ENCODE peak calls at places on chromosomes 12 and 14, in seven cellular contexts. One of them, this sample, is unnamed.

GRCh38 chr14:101118746-101119610 is 215.5 kb upstream of the RTL1 start:
- DNase-seq in left ventricle myocardium inferior: peak; percentile 43
- DNase-seq in foreskin fibroblast: no peak
- DNase-seq in stomach: peak; percentile 17
- DNase-seq in GM06990: no peak
- DNase-seq in fibroblast of pulmonary artery: no peak
- DNase-seq in tibial nerve: peak; percentile 54
- DNase-seq in this sample: no peak

GRCh38 chr12:30805959-30806358 is 51.2 kb upstream of the CAPRIN2 start:
- DNase-seq in left ventricle myocardium inferior: no peak
- DNase-seq in tibial nerve: no peak
- DNase-seq in fibroblast of pulmonary artery: no peak
- DNase-seq in GM06990: no peak
- DNase-seq in foreskin fibroblast: no peak
- DNase-seq in stomach: no peak
- DNase-seq in this sample: no peak

GRCh38 chr12:29103539-29103974 is 45.5 kb upstream of the FAR2 start:
- DNase-seq in left ventricle myocardium inferior: no peak
- DNase-seq in tibial nerve: no peak
- DNase-seq in foreskin fibroblast: no peak
- DNase-seq in stomach: no peak
- DNase-seq in fibroblast of pulmonary artery: no peak
- DNase-seq in GM06990: peak; percentile 59
- DNase-seq in this sample: no peak

GRCh38 chr14:102777711-102778615 is 714 bp downstream of the TRAF3 start:
- DNase-seq in tibial nerve: no peak
- DNase-seq in GM06990: no peak
- DNase-seq in left ventricle myocardium inferior: peak; percentile 28
- DNase-seq in foreskin fibroblast: peak; percentile 51
- DNase-seq in fibroblast of pulmonary artery: peak; percentile 44
- DNase-seq in stomach: no peak
- DNase-seq in this sample: no peak

GRCh38 chr14:90846511-90846910 is 30.3 kb upstream of the TTC7B start:
- DNase-seq in tibial nerve: no peak
- DNase-seq in stomach: no peak
- DNase-seq in fibroblast of pulmonary artery: no peak
- DNase-seq in foreskin fibroblast: peak; percentile 70
- DNase-seq in left ventricle myocardium inferior: no peak
- DNase-seq in GM06990: no peak
- DNase-seq in this sample: no peak

GRCh38 chr12:127903146-127903545 is 363.8 kb upstream of the TMEM132C start:
- DNase-seq in GM06990: no peak
- DNase-seq in foreskin fibroblast: no peak
- DNase-seq in stomach: no peak
- DNase-seq in left ventricle myocardium inferior: no peak
- DNase-seq in tibial nerve: no peak
- DNase-seq in fibroblast of pulmonary artery: peak; percentile 6
- DNase-seq in this sample: no peak

GRCh38 chr12:92905258-92905810 is 23.8 kb downstream of the EEA1 start:
- DNase-seq in foreskin fibroblast: no peak
- DNase-seq in left ventricle myocardium inferior: no peak
- DNase-seq in tibial nerve: no peak
- DNase-seq in stomach: no peak
- DNase-seq in fibroblast of pulmonary artery: no peak
- DNase-seq in GM06990: no peak
- DNase-seq in this sample: no peak

GRCh38 chr12:104006929-104007328 is 41.3 kb downstream of the TDG start:
- DNase-seq in foreskin fibroblast: peak; percentile 72
- DNase-seq in stomach: no peak
- DNase-seq in fibroblast of pulmonary artery: peak; percentile 62
- DNase-seq in tibial nerve: no peak
- DNase-seq in GM06990: no peak
- DNase-seq in left ventricle myocardium inferior: no peak
- DNase-seq in this sample: no peak

GRCh38 chr12:124761876-124762275 is 101.8 kb downstream of the SCARB1 start:
- DNase-seq in GM06990: no peak
- DNase-seq in fibroblast of pulmonary artery: no peak
- DNase-seq in left ventricle myocardium inferior: peak; percentile 50
- DNase-seq in foreskin fibroblast: no peak
- DNase-seq in stomach: no peak
- DNase-seq in tibial nerve: no peak
- DNase-seq in this sample: no peak

GRCh38 chr12:99984271-99985128 is at the start of gene ANKS1B:
- DNase-seq in fibroblast of pulmonary artery: peak; percentile 35
- DNase-seq in foreskin fibroblast: peak; percentile 50
- DNase-seq in tibial nerve: no peak
- DNase-seq in left ventricle myocardium inferior: peak; percentile 34
- DNase-seq in GM06990: peak; percentile 33
- DNase-seq in stomach: peak; percentile 49
- DNase-seq in this sample: peak; percentile 31

GRCh38 chr14:104293851-104294627 is 155.7 kb downstream of the KIF26A start:
- DNase-seq in stomach: no peak
- DNase-seq in foreskin fibroblast: no peak
- DNase-seq in GM06990: no peak
- DNase-seq in fibroblast of pulmonary artery: no peak
- DNase-seq in left ventricle myocardium inferior: peak; percentile 4
- DNase-seq in tibial nerve: no peak
- DNase-seq in this sample: no peak

GRCh38 chr12:50551866-50552265 is 47.1 kb downstream of the DIP2B start:
- DNase-seq in tibial nerve: no peak
- DNase-seq in GM06990: no peak
- DNase-seq in foreskin fibroblast: no peak
- DNase-seq in stomach: no peak
- DNase-seq in fibroblast of pulmonary artery: no peak
- DNase-seq in left ventricle myocardium inferior: no peak
- DNase-seq in this sample: no peak

GRCh38 chr12:107319536-107320030 is 226.2 kb upstream of the CRY1 start:
- DNase-seq in fibroblast of pulmonary artery: no peak
- DNase-seq in left ventricle myocardium inferior: no peak
- DNase-seq in stomach: no peak
- DNase-seq in foreskin fibroblast: no peak
- DNase-seq in tibial nerve: no peak
- DNase-seq in GM06990: no peak
- DNase-seq in this sample: no peak

GRCh38 chr12:48814313-48815280 is 3.7 kb upstream of the CACNB3 start:
- DNase-seq in GM06990: peak; percentile 87
- DNase-seq in foreskin fibroblast: peak; percentile 96
- DNase-seq in stomach: peak; percentile 90
- DNase-seq in left ventricle myocardium inferior: peak; percentile 84
- DNase-seq in fibroblast of pulmonary artery: peak; percentile 79
- DNase-seq in tibial nerve: peak; percentile 86
- DNase-seq in this sample: peak; percentile 11

GRCh38 chr12:51661836-51662235 is 70.8 kb downstream of the SCN8A start:
- DNase-seq in stomach: no peak
- DNase-seq in GM06990: no peak
- DNase-seq in left ventricle myocardium inferior: no peak
- DNase-seq in tibial nerve: no peak
- DNase-seq in foreskin fibroblast: peak; percentile 15
- DNase-seq in fibroblast of pulmonary artery: no peak
- DNase-seq in this sample: no peak

GRCh38 chr12:46553266-46553665 is 180.7 kb upstream of the SLC38A2 start:
- DNase-seq in fibroblast of pulmonary artery: peak; percentile 58
- DNase-seq in left ventricle myocardium inferior: no peak
- DNase-seq in foreskin fibroblast: peak; percentile 88
- DNase-seq in tibial nerve: no peak
- DNase-seq in stomach: no peak
- DNase-seq in GM06990: no peak
- DNase-seq in this sample: no peak

GRCh38 chr14:106141242-106142220 is 615.1 kb downstream of the TMEM121 start:
- DNase-seq in left ventricle myocardium inferior: no peak
- DNase-seq in fibroblast of pulmonary artery: no peak
- DNase-seq in foreskin fibroblast: no peak
- DNase-seq in GM06990: peak; percentile 54
- DNase-seq in stomach: no peak
- DNase-seq in tibial nerve: no peak
- DNase-seq in this sample: no peak

GRCh38 chr12:21305666-21306065 is 29.1 kb downstream of the SLCO1A2 start:
- DNase-seq in fibroblast of pulmonary artery: no peak
- DNase-seq in left ventricle myocardium inferior: no peak
- DNase-seq in stomach: no peak
- DNase-seq in tibial nerve: no peak
- DNase-seq in foreskin fibroblast: no peak
- DNase-seq in GM06990: no peak
- DNase-seq in this sample: no peak

GRCh38 chr14:69039287-69039628 is 60.2 kb upstream of the ACTN1 start:
- DNase-seq in GM06990: no peak
- DNase-seq in tibial nerve: no peak
- DNase-seq in foreskin fibroblast: peak; percentile 65
- DNase-seq in left ventricle myocardium inferior: no peak
- DNase-seq in fibroblast of pulmonary artery: peak; percentile 71
- DNase-seq in stomach: no peak
- DNase-seq in this sample: no peak

GRCh38 chr12:4153343-4153892 is 120.1 kb upstream of the CCND2 start:
- DNase-seq in tibial nerve: no peak
- DNase-seq in GM06990: peak; percentile 83
- DNase-seq in stomach: no peak
- DNase-seq in left ventricle myocardium inferior: no peak
- DNase-seq in foreskin fibroblast: no peak
- DNase-seq in fibroblast of pulmonary artery: no peak
- DNase-seq in this sample: no peak

GRCh38 chr14:26598672-26599131 is 869 bp upstream of the NOVA1 start:
- DNase-seq in foreskin fibroblast: no peak
- DNase-seq in GM06990: no peak
- DNase-seq in stomach: no peak
- DNase-seq in tibial nerve: no peak
- DNase-seq in fibroblast of pulmonary artery: peak; percentile 45
- DNase-seq in left ventricle myocardium inferior: no peak
- DNase-seq in this sample: no peak
- H3K4me3 ChIP-seq in foreskin fibroblast: peak overlapping the region; percentile 42
- H3K4me3 ChIP-seq in GM06990: no peak overlapping the region
- H3K4me3 ChIP-seq in stomach: peak overlapping the region; percentile 88
- H3K4me3 ChIP-seq in tibial nerve: peak overlapping the region; percentile 74
- H3K4me3 ChIP-seq in fibroblast of pulmonary artery: peak overlapping the region; percentile 77
- H3K4me3 ChIP-seq in left ventricle myocardium inferior: peak overlapping the region; percentile 73
- H3K4me3 ChIP-seq in this sample: peak overlapping the region; percentile 61

DNA sequence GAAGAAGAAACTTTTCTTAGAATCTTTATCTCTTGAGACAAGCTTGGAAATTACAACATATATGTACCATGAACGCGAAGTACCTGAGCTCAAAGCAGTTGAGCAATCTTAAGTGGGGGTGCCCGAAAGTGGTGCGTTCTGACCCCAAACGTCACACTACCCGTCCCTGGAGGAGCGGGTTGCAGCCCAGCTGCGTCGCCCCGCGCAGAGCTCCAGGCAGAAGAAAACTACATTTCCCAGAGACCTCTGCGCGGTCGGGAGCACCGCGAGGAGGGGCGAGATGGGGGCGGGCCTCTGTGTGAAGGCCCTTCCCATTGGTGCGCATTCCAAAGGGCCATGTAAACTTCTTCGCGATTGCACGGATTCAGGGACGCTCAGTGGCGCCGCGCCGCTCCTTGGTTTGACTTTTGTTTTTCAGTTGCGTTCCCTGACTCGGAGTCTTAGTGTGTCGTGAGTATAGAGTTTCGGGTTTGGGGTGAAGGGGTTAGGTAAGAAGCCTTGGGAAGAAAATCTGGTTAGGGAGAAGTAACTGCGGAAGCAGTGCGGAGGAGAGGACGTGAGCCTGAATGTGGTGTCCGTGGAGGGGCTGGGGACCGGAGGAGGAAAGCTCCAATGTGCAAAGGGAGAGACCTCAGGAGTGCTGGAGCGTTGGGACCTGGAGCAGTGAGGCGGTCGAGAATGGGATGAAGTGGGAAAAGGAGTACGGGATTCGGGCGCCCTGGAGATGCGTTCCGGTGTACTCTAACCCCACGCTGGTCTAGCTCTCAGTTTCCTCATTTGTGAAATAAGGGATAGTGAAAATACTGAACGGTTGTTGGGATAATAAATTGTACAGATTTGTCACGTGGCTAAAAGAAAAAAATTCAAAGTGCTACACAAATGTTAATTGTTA is at the start of gene CCDC77:
- DNase-seq in left ventricle myocardium inferior: peak; percentile 89
- DNase-seq in tibial nerve: peak; percentile 78
- DNase-seq in foreskin fibroblast: peak; percentile 96
- DNase-seq in stomach: peak; percentile 92
- DNase-seq in GM06990: peak; percentile 93
- DNase-seq in fibroblast of pulmonary artery: peak; percentile 94
- DNase-seq in this sample: peak; percentile 67
- TF ChIP-seq CTCF in left ventricle myocardium inferior: peak; percentile 43
- TF ChIP-seq CTCF in tibial nerve: peak; percentile 52
- TF ChIP-seq CTCF in foreskin fibroblast: no peak
- TF ChIP-seq CTCF in stomach: no peak
- TF ChIP-seq CTCF in GM06990: peak; percentile 27
- TF ChIP-seq CTCF in fibroblast of pulmonary artery: peak; percentile 27
- TF ChIP-seq CTCF in this sample: peak; percentile 27

GRCh38 chr14:75123991-75124390 is 2.9 kb downstream of the NEK9 start:
- DNase-seq in stomach: no peak
- DNase-seq in tibial nerve: no peak
- DNase-seq in GM06990: no peak
- DNase-seq in fibroblast of pulmonary artery: peak; percentile 91
- DNase-seq in left ventricle myocardium inferior: no peak
- DNase-seq in foreskin fibroblast: peak; percentile 58
- DNase-seq in this sample: no peak

GRCh38 chr14:75120546-75121291 is 6.1 kb downstream of the NEK9 start:
- DNase-seq in foreskin fibroblast: no peak
- DNase-seq in stomach: no peak
- DNase-seq in tibial nerve: no peak
- DNase-seq in fibroblast of pulmonary artery: no peak
- DNase-seq in left ventricle myocardium inferior: no peak
- DNase-seq in GM06990: no peak
- DNase-seq in this sample: no peak

GRCh38 chr14:75125617-75126016 is 1.2 kb downstream of the NEK9 start:
- DNase-seq in stomach: no peak
- DNase-seq in foreskin fibroblast: peak; percentile 86
- DNase-seq in fibroblast of pulmonary artery: peak; percentile 76
- DNase-seq in tibial nerve: no peak
- DNase-seq in left ventricle myocardium inferior: no peak
- DNase-seq in GM06990: no peak
- DNase-seq in this sample: no peak

GRCh38 chr14:75119056-75119455 is 7.8 kb downstream of the NEK9 start:
- DNase-seq in GM06990: no peak
- DNase-seq in stomach: no peak
- DNase-seq in left ventricle myocardium inferior: no peak
- DNase-seq in foreskin fibroblast: peak; percentile 49
- DNase-seq in fibroblast of pulmonary artery: peak; percentile 45
- DNase-seq in tibial nerve: no peak
- DNase-seq in this sample: no peak

DNA sequence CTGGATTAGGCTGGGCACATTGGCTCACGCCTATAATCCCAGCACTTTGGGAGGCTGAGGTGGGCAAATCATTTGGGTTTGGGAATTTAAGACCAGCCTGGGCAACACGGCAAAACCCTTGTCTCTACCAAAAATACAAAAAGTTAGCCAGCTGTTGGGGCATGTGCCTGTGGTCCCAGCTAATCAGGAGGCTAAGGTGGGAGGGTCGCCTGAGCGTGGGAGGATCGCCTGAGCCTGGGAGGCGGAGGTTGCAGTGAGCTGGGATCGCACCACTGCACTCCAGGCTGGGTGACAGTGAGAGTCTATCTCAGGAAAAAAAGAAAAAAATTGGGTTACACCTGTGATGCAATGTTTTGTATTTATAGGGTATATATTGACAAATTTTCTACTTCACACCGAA is 5.3 kb downstream of the NEK9 start:
- DNase-seq in fibroblast of pulmonary artery: no peak
- DNase-seq in left ventricle myocardium inferior: no peak
- DNase-seq in stomach: no peak
- DNase-seq in tibial nerve: no peak
- DNase-seq in GM06990: no peak
- DNase-seq in foreskin fibroblast: no peak
- DNase-seq in this sample: no peak
- H3K4me3 ChIP-seq in fibroblast of pulmonary artery: no peak overlapping the region
- H3K4me3 ChIP-seq in left ventricle myocardium inferior: no peak overlapping the region
- H3K4me3 ChIP-seq in stomach: no peak overlapping the region
- H3K4me3 ChIP-seq in tibial nerve: no peak overlapping the region
- H3K4me3 ChIP-seq in GM06990: no peak overlapping the region
- H3K4me3 ChIP-seq in foreskin fibroblast: no peak overlapping the region
- H3K4me3 ChIP-seq in this sample: no peak overlapping the region

GRCh38 chr12:64392221-64392620 is 1.7 kb upstream of the C12orf56 start:
- DNase-seq in left ventricle myocardium inferior: no peak
- DNase-seq in stomach: no peak
- DNase-seq in foreskin fibroblast: peak; percentile 71
- DNase-seq in fibroblast of pulmonary artery: peak; percentile 74
- DNase-seq in GM06990: no peak
- DNase-seq in tibial nerve: no peak
- DNase-seq in this sample: no peak
- TF ChIP-seq CTCF in left ventricle myocardium inferior: no peak
- TF ChIP-seq CTCF in stomach: peak; percentile 14
- TF ChIP-seq CTCF in foreskin fibroblast: peak; percentile 35
- TF ChIP-seq CTCF in fibroblast of pulmonary artery: peak; percentile 45
- TF ChIP-seq CTCF in GM06990: peak; percentile 34
- TF ChIP-seq CTCF in tibial nerve: no peak
- TF ChIP-seq CTCF in this sample: peak; percentile 20

This sample was measured in LNCaP clone FGC.